ENCODE peak calls at places on chromosomes 13 and 19, in four cellular contexts. W is mesothelial cell of epicardium; Y is CD8-positive, alpha-beta memory T cell; X is heart right ventricle. P is an unnamed sample.

GRCh38 chr13:99944606-99945005 is 27.0 kb downstream of the ZIC5 start:
- DNase-seq in Y (no peak), W (no peak), X (no peak), P (no peak)

GRCh38 chr13:113123226-113124150 is 889 bp downstream of the F10 start:
- DNase-seq in W (no peak), Y (peak), X (no peak), P (no peak)

GRCh38 chr13:46478641-46479040 is 74.3 kb upstream of the LRCH1 start:
- DNase-seq in X (no peak), W (no peak), Y (no peak), P (no peak)

GRCh38 chr13:25330541-25330940 is 29.1 kb downstream of the NUP58 start:
- DNase-seq in Y (no peak), W (no peak), X (no peak), P (no peak)

GRCh38 chr13:114339779-114340534 is 25.7 kb downstream of the CHAMP1 start:
- DNase-seq in X (no peak), Y (peak), W (no peak), P (no peak)

GRCh38 chr19:2491130-2491801 is 15.3 kb downstream of the GADD45B start:
- DNase-seq in Y (no peak), W (no peak), X (no peak), P (no peak)

GRCh38 chr19:7349961-7350711 is 1.4 kb downstream of the ARHGEF18 start:
- DNase-seq in W (no peak), Y (peak), X (no peak), P (no peak)

GRCh38 chr13:44437356-44438233 is 64.0 kb downstream of the SERP2 start:
- DNase-seq in X (no peak), Y (no peak), W (no peak), P (no peak)

GRCh38 chr19:4379383-4380253 is 20.7 kb downstream of the SH3GL1 start:
- DNase-seq in W (no peak), X (no peak), Y (no peak), P (no peak)

GRCh38 chr13:24074687-24075086 is 85.8 kb upstream of the SPATA13 start:
- DNase-seq in X (no peak), W (no peak), Y (no peak), P (no peak)

GRCh38 chr13:42066542-42066941 is 18.1 kb downstream of the DGKH start:
- DNase-seq in W (no peak), Y (no peak), X (no peak), P (no peak)

GRCh38 chr19:28985201-28985600 is 227.8 kb downstream of the UQCRFS1 start:
- DNase-seq in W (no peak), X (no peak), Y (no peak), P (no peak)